ENCODE peak calls at places on chromosomes 7 and 10, in four cellular contexts. One of them, this sample, is unnamed. For H3K4me1, the result is how much of the 10 kb centered on the place peaks cover.

GRCh38 chr10:77702166-77702565 is 64.6 kb upstream of the KCNMA1 start:
- DNase-seq in IMR-90: peak
- DNase-seq in right lobe of liver: no peak
- DNase-seq in uterus: no peak
- DNase-seq in this sample: no peak

GRCh38 chr7:42144253-42145002 is 92.6 kb downstream of the GLI3 start:
- DNase-seq in IMR-90: peak
- DNase-seq in right lobe of liver: no peak
- DNase-seq in uterus: no peak
- DNase-seq in this sample: no peak

GRCh38 chr7:42766810-42767423 is 145.0 kb downstream of the C7orf25 start:
- DNase-seq in uterus: no peak
- DNase-seq in right lobe of liver: no peak
- DNase-seq in IMR-90: no peak
- DNase-seq in this sample: no peak

GRCh38 chr7:55552320-55553086 is 19.8 kb downstream of the VOPP1 start:
- DNase-seq in IMR-90: peak
- DNase-seq in right lobe of liver: no peak
- DNase-seq in uterus: peak
- DNase-seq in this sample: peak

GRCh38 chr7:132407764-132408163 is 168.5 kb downstream of the PLXNA4 start:
- DNase-seq in IMR-90: no peak
- DNase-seq in right lobe of liver: no peak
- DNase-seq in uterus: no peak
- DNase-seq in this sample: no peak

GRCh38 chr10:67803588-67804394 is 34.2 kb downstream of the DNAJC12 start:
- DNase-seq in IMR-90: no peak
- DNase-seq in uterus: no peak
- DNase-seq in right lobe of liver: no peak
- DNase-seq in this sample: no peak

GRCh38 chr7:48089415-48089975 is 430 bp downstream of the UPP1 start:
- DNase-seq in right lobe of liver: no peak
- DNase-seq in IMR-90: no peak
- DNase-seq in uterus: peak
- DNase-seq in this sample: peak

GRCh38 chr7:137172105-137172590 is 171.4 kb downstream of the PTN start:
- DNase-seq in IMR-90: no peak
- DNase-seq in uterus: no peak
- DNase-seq in right lobe of liver: no peak
- DNase-seq in this sample: no peak

GRCh38 chr10:97017474-97017903 is 168.3 kb downstream of the SLIT1 start:
- DNase-seq in right lobe of liver: no peak
- DNase-seq in IMR-90: no peak
- DNase-seq in uterus: no peak
- DNase-seq in this sample: no peak

GRCh38 chr10:614772-615582 is 74.5 kb downstream of the DIP2C start:
- DNase-seq in right lobe of liver: no peak
- DNase-seq in uterus: peak
- DNase-seq in IMR-90: peak
- DNase-seq in this sample: no peak

GRCh38 chr7:44100458-44101303 is 3.5 kb upstream of the AEBP1 start:
- DNase-seq in right lobe of liver: no peak
- DNase-seq in IMR-90: peak
- DNase-seq in uterus: peak
- DNase-seq in this sample: no peak

GRCh38 chr10:95517536-95518454 is 43.4 kb downstream of the SORBS1 start:
- DNase-seq in uterus: no peak
- DNase-seq in IMR-90: peak
- DNase-seq in right lobe of liver: no peak
- DNase-seq in this sample: no peak

GRCh38 chr10:43048301-43049051 is 28.4 kb upstream of the RET start:
- DNase-seq in uterus: peak
- DNase-seq in IMR-90: peak
- DNase-seq in right lobe of liver: peak
- DNase-seq in this sample: no peak

GRCh38 chr7:29116361-29116760 is 30.0 kb downstream of the CPVL start:
- DNase-seq in uterus: no peak
- DNase-seq in right lobe of liver: no peak
- DNase-seq in IMR-90: no peak
- DNase-seq in this sample: no peak

GRCh38 chr7:29115753-29116152 is 30.6 kb downstream of the CPVL start:
- DNase-seq in right lobe of liver: no peak
- DNase-seq in IMR-90: no peak
- DNase-seq in uterus: no peak
- DNase-seq in this sample: no peak

GRCh38 chr7:29115130-29115529 is 31.2 kb downstream of the CPVL start:
- DNase-seq in uterus: no peak
- DNase-seq in right lobe of liver: no peak
- DNase-seq in IMR-90: no peak
- DNase-seq in this sample: no peak

GRCh38 chr7:29112721-29113120 is 33.6 kb downstream of the CPVL start:
- DNase-seq in IMR-90: no peak
- DNase-seq in right lobe of liver: no peak
- DNase-seq in uterus: no peak
- DNase-seq in this sample: no peak

DNA sequence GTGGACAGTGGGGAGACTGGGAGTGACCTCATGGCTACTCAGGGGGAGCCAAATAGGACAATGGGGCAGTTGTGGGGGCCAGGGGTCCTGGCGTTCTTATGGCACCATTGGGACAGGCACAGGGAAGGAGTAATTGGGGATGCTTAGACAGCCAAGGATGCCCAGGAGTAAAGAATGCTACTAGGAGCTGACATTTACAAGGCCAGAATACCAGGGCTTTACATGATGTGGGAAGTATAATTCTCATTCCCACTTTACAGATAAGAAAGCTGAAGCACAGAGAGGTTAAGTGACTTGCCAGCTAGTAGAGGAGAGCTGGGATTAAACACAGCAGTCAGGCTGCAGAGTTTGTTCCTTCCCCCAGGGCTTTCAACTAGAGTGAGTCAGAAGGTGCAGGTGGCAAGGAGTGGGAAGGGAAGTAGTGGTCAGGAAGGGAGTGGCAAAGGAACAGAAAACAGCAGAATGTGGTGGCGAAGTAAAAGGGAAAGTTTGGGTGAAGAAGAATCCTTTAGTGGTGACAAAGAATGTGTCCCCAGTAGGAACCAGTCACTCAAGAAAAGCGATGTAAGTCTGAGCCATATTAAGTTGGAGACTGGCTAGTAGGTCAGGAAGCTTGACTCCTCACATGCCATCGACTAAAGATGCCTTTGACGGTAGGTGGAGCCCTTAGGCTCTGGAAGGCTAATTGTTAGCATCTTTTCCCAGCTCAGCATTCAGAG is 32.8 kb downstream of the CPVL start:
- DNase-seq in right lobe of liver: no peak
- DNase-seq in IMR-90: no peak
- DNase-seq in uterus: no peak
- DNase-seq in this sample: no peak
- TF ChIP-seq CTCF in right lobe of liver: peak
- TF ChIP-seq CTCF in IMR-90: no peak
- TF ChIP-seq CTCF in uterus: no peak
- TF ChIP-seq CTCF in this sample: no peak

DNA sequence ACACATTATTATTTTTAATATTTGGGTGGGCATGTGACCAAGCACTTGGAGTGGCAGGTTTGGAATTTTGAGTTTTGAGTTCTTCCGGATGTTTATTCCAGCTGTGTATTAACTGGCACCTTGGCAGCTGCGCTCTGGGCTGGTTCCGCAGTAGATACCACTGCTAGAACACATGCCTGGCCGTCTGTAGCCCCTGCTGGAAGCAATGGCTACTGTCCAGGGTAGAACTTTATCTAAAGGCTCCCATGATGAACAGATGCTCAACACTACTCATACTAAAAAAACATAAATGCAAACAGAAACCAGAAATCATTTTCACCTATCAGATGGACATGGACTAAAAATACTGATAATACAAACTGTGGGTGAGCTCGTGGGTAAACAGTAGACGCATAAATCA is 19.4 kb upstream of the SH3PXD2A start:
- DNase-seq in uterus: no peak
- DNase-seq in right lobe of liver: no peak
- DNase-seq in IMR-90: no peak
- DNase-seq in this sample: no peak
- H3K4me1 ChIP-seq in uterus: under half
- H3K4me1 ChIP-seq in right lobe of liver: under half
- H3K4me1 ChIP-seq in IMR-90: under half
- H3K4me1 ChIP-seq in this sample: under half

GRCh38 chr10:31136951-31137885 is 105.6 kb upstream of the ZNF438 start:
- DNase-seq in uterus: no peak
- DNase-seq in right lobe of liver: no peak
- DNase-seq in IMR-90: peak
- DNase-seq in this sample: no peak
- TF ChIP-seq POLR2A in uterus: no peak
- TF ChIP-seq POLR2A in right lobe of liver: no peak
- TF ChIP-seq POLR2A in IMR-90: no peak
- TF ChIP-seq POLR2A in this sample: no peak

DNA sequence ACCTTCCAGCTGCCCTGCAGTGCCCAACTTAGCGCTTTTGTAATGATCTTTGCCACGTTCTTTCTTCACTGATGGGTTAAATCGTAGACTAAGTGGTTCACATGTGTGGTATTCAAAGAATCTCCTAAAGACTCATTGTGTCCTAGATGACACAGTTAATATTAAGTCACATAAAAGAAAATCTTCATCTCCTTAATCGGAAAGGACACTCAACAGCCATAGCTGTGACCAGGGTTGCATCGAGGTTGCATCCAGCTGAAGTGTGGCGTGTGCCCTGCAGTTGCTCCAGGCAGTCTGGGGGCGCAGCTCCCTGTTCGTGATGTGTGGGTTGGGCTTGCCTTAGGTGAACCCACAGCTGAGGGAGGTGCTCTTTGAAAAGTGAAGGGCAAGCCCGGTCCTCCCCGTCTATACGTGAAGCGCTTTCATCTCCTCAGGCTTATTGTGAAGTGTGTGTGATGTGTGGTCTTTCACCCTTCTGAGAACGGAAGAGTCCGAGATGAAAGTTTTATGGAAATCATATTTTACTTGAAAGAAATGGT is 122.6 kb downstream of the TRRAP start:
- DNase-seq in IMR-90: no peak
- DNase-seq in right lobe of liver: no peak
- DNase-seq in uterus: no peak
- DNase-seq in this sample: no peak
- TF ChIP-seq CTCF in IMR-90: no peak
- TF ChIP-seq CTCF in right lobe of liver: no peak
- TF ChIP-seq CTCF in uterus: no peak
- TF ChIP-seq CTCF in this sample: no peak

DNA sequence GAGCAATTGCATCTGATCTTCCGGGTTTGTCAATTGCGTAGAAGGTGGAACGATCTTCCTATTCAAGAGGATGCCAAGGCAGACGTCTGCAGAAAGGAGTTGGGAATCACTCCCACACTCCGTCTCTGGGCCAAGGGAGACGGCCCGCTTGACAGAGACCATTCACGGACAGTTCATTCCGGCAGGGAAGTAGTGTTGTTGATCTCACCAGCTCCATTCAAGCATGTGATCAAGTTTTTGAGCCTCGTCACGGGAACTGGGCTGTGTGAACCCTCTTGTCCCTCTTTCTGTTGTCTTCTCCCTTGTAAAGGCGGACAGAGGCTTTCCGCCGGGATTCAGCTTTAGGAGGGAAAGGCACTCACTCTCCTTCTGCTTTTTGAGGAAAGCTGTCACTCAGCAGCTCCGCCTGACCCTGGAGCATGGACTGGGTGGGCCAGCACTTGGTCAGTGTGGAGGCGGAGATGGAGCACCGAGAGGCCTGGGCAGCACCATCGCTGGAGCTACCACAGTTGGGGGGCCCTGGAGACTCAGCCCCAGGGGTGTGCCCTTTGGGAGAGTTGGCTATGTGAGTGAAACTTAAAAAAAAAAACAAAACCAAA is 44.9 kb downstream of the SPDYE5 start:
- DNase-seq in right lobe of liver: no peak
- DNase-seq in IMR-90: no peak
- DNase-seq in uterus: no peak
- DNase-seq in this sample: no peak
- H3K4me1 ChIP-seq in right lobe of liver: under half
- H3K4me1 ChIP-seq in IMR-90: under half
- H3K4me1 ChIP-seq in uterus: under half
- H3K4me1 ChIP-seq in this sample: under half

GRCh38 chr10:124791378-124792348 is at the start of gene EEF1AKMT2:
- DNase-seq in IMR-90: peak
- DNase-seq in uterus: peak
- DNase-seq in right lobe of liver: peak
- DNase-seq in this sample: peak
- TF ChIP-seq POLR2A in IMR-90: peak
- TF ChIP-seq POLR2A in uterus: peak
- TF ChIP-seq POLR2A in right lobe of liver: peak
- TF ChIP-seq POLR2A in this sample: peak

DNA sequence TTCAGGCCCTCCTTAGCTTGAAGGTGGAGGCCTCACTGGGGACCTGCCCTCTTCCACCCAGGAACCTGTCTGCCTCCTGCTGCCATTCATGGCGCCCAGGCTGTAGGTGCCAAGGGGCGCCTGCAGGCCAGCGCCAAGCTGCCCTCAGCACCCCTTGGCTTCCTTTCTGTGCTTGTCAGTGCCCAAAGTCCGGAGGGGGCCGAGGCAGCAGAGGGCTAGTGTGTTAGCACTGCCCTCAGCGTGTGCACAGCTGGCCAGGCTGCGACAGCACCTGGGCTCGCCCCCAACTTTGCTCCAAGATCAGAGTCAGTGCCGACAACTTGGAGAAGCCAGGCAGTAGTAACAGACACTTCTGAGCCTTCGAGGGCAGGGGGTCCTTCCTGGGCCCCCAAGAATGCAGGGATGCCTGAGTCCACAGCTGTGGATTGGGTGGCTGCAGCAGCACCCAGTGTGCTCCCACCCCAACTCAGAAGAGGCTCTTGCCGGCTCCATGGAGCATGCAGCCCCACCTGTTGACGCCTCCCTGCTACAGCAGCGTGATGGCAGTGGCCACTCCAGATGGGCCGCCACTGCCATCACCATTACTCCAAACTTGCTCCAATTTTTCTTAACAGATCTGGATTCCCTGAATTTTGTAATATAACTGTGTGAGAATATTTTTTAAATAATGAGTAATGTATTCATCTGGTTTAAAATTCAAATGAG is 41.7 kb downstream of the CACUL1 start:
- DNase-seq in IMR-90: no peak
- DNase-seq in uterus: no peak
- DNase-seq in right lobe of liver: no peak
- DNase-seq in this sample: peak
- TF ChIP-seq CTCF in IMR-90: peak
- TF ChIP-seq CTCF in uterus: no peak
- TF ChIP-seq CTCF in right lobe of liver: no peak
- TF ChIP-seq CTCF in this sample: no peak